ENCODE peak calls at places on chromosome 11, in seven cellular contexts. W is SK-N-SH, L is breast epithelium, A is esophagus squamous epithelium, N is psoas muscle, G is heart left ventricle, I is tibial nerve. F is an unnamed sample.

GRCh38 chr11:67576742-67577475 is 6.7 kb upstream of the GSTP1 start:
- DNase-seq in A (no peak), L (no peak), I (no peak), G (no peak), W (peak), N (no peak), F (no peak)

GRCh38 chr11:20464566-20464965 is 77.0 kb downstream of the PRMT3 start:
- DNase-seq in L (no peak), N (no peak), A (no peak), I (no peak), G (no peak), W (no peak), F (no peak)

GRCh38 chr11:37712246-37712645 is 1114.2 kb upstream of the RAG2 start:
- DNase-seq in G (no peak), L (no peak), I (no peak), A (no peak), N (no peak), W (peak), F (no peak)

GRCh38 chr11:66224226-66224850 is 44.1 kb upstream of the RAB1B start:
- DNase-seq in I (no peak), N (no peak), W (no peak), L (no peak), G (no peak), A (no peak), F (no peak)

GRCh38 chr11:119166368-119167076 is 2.0 kb upstream of the NLRX1 start:
- DNase-seq in W (no peak), N (no peak), I (no peak), A (no peak), L (no peak), G (no peak), F (no peak)

GRCh38 chr11:94885133-94885532 is 88.2 kb downstream of the CWC15 start:
- DNase-seq in G (no peak), L (no peak), W (no peak), A (no peak), I (no peak), N (no peak), F (no peak)

GRCh38 chr11:98572941-98573340 is 447.8 kb upstream of the CNTN5 start:
- DNase-seq in W (no peak), G (no peak), N (no peak), I (no peak), A (no peak), L (no peak), F (no peak)

GRCh38 chr11:125146232-125146631 is 18.3 kb upstream of the PKNOX2 start:
- DNase-seq in I (no peak), N (no peak), W (no peak), A (no peak), L (no peak), G (no peak), F (no peak)

GRCh38 chr11:5967708-5968107 is 586 bp downstream of the OR56A5 start:
- DNase-seq in I (no peak), W (no peak), N (no peak), L (no peak), A (no peak), G (no peak), F (no peak)

GRCh38 chr11:68302256-68303054 is 9.9 kb upstream of the LRP5 start:
- DNase-seq in L (no peak), W (peak), I (no peak), N (no peak), A (no peak), G (no peak), F (no peak)

GRCh38 chr11:63610604-63611394 is 3.4 kb downstream of the PLAAT3 start:
- DNase-seq in G (peak), N (no peak), W (no peak), L (no peak), A (no peak), I (no peak), F (no peak)

GRCh38 chr11:114477946-114478537 is 38.8 kb downstream of the REXO2 start:
- DNase-seq in L (no peak), A (no peak), N (no peak), G (no peak), W (no peak), I (no peak), F (no peak)
- H3K4me3 ChIP-seq in L (no peak), A (no peak), N (no peak), G (no peak), W (no peak), I (no peak), F (no peak)

GRCh38 chr11:85823816-85824215 is 12.9 kb upstream of the SYTL2 start:
- DNase-seq in A (no peak), G (no peak), N (no peak), I (no peak), W (no peak), L (no peak), F (no peak)
- H3K27ac ChIP-seq in A (no peak), G (no peak), N (no peak), I (no peak), W (no peak), L (no peak), F (no peak)

DNA sequence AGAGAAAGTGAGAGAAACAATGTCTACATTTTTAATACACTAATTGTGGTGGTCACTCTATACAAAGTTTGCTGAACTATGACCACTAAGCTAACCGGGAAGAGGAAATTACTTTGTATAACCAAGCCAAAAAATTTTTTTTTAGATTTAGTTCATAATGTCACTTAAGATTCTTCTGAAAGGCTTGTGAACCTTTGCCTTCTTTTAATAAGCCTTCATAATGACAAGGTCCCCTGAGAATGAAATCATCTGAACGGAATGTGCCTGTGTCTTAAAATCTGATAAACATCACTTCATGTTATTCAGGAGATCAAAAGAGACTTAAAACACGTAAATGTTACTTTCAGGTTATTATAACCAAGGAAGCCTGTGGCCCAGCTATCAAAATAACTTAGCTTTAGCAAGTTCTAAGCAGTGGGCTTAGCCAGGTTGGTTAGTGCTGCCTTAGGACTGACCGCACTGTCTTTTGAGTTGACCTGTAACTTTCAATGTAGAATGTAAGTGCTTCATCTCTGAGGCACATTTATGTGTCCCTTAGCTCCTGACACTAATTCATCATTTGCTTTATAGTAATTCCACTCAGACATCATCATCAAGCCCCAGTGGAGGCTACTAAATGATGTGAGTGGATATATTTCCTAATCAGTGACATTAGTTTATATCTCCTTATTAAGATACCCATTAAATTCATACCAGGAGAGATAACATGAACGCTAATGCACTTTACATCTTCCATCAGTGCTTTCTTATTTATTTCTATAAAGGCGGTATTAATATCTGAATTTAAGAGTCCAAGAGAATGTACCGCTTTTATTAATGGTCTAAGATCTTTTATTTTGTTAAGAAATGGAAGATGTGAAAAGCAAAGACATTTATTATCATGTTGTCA is 122.5 kb downstream of the WNT11 start:
- DNase-seq in I (no peak), L (no peak), N (no peak), A (no peak), G (no peak), W (no peak), F (no peak)
- H3K4me3 ChIP-seq in I (no peak), L (no peak), N (no peak), A (no peak), G (no peak), W (no peak), F (no peak)

GRCh38 chr11:32895471-32895870 is 2.9 kb downstream of the QSER1 start:
- DNase-seq in W (no peak), L (no peak), I (no peak), A (no peak), G (no peak), N (no peak), F (no peak)
- H3K27ac ChIP-seq in W (no peak), L (no peak), I (peak), A (no peak), G (no peak), N (no peak), F (no peak)

F was measured in tibial artery.